ENCODE peak calls at places on chromosomes 16 and 17, in eight cellular contexts. One of them, this sample, is unnamed.

GRCh38 chr17:36921131-36921851 is 16.0 kb upstream of the LHX1 start:
- DNase-seq in GM12892: no peak
- DNase-seq in DMS153: no peak
- DNase-seq in fibroblast of the conjunctiva: no peak
- DNase-seq in iris pigment epithelial cell: peak; percentile 83
- DNase-seq in tibial artery: no peak
- DNase-seq in CD4-positive, CD25-positive, alpha-beta regulatory T cell: peak; percentile 63
- DNase-seq in stimulated activated CD4-positive, alpha-beta T cell treated with anti-CD3 and anti-CD28 coated beads, TNF-alpha, amount 100 ng/mL, for 48 hours: peak; percentile 61
- DNase-seq in this sample: no peak

GRCh38 chr17:57562231-57562630 is 182.9 kb downstream of the CCDC182 start:
- DNase-seq in GM12892: no peak
- DNase-seq in DMS153: no peak
- DNase-seq in fibroblast of the conjunctiva: no peak
- DNase-seq in iris pigment epithelial cell: no peak
- DNase-seq in tibial artery: no peak
- DNase-seq in CD4-positive, CD25-positive, alpha-beta regulatory T cell: no peak
- DNase-seq in stimulated activated CD4-positive, alpha-beta T cell treated with anti-CD3 and anti-CD28 coated beads, TNF-alpha, amount 100 ng/mL, for 48 hours: no peak
- DNase-seq in this sample: no peak

GRCh38 chr16:88534731-88535141 is 35.5 kb upstream of the ZC3H18 start:
- DNase-seq in GM12892: peak; percentile 65
- DNase-seq in DMS153: no peak
- DNase-seq in fibroblast of the conjunctiva: peak; percentile 28
- DNase-seq in iris pigment epithelial cell: peak; percentile 67
- DNase-seq in tibial artery: no peak
- DNase-seq in CD4-positive, CD25-positive, alpha-beta regulatory T cell: peak; percentile 53
- DNase-seq in stimulated activated CD4-positive, alpha-beta T cell treated with anti-CD3 and anti-CD28 coated beads, TNF-alpha, amount 100 ng/mL, for 48 hours: peak; percentile 34
- DNase-seq in this sample: no peak

GRCh38 chr17:55601874-55602364 is 90.7 kb upstream of the SMIM36 start:
- DNase-seq in GM12892: no peak
- DNase-seq in DMS153: no peak
- DNase-seq in fibroblast of the conjunctiva: peak; percentile 43
- DNase-seq in iris pigment epithelial cell: peak; percentile 81
- DNase-seq in tibial artery: no peak
- DNase-seq in CD4-positive, CD25-positive, alpha-beta regulatory T cell: peak; percentile 42
- DNase-seq in stimulated activated CD4-positive, alpha-beta T cell treated with anti-CD3 and anti-CD28 coated beads, TNF-alpha, amount 100 ng/mL, for 48 hours: no peak
- DNase-seq in this sample: no peak

GRCh38 chr17:65749479-65749878 is 188.0 kb upstream of the AXIN2 start:
- DNase-seq in GM12892: no peak
- DNase-seq in DMS153: no peak
- DNase-seq in fibroblast of the conjunctiva: no peak
- DNase-seq in iris pigment epithelial cell: peak; percentile 67
- DNase-seq in tibial artery: no peak
- DNase-seq in CD4-positive, CD25-positive, alpha-beta regulatory T cell: no peak
- DNase-seq in stimulated activated CD4-positive, alpha-beta T cell treated with anti-CD3 and anti-CD28 coated beads, TNF-alpha, amount 100 ng/mL, for 48 hours: no peak
- DNase-seq in this sample: no peak

GRCh38 chr16:85196976-85197375 is 84.7 kb upstream of the CIBAR2 start:
- DNase-seq in GM12892: no peak
- DNase-seq in DMS153: no peak
- DNase-seq in fibroblast of the conjunctiva: no peak
- DNase-seq in iris pigment epithelial cell: no peak
- DNase-seq in tibial artery: no peak
- DNase-seq in CD4-positive, CD25-positive, alpha-beta regulatory T cell: no peak
- DNase-seq in stimulated activated CD4-positive, alpha-beta T cell treated with anti-CD3 and anti-CD28 coated beads, TNF-alpha, amount 100 ng/mL, for 48 hours: no peak
- DNase-seq in this sample: no peak

GRCh38 chr17:82076018-82076784 is 10.6 kb upstream of the DUS1L start:
- DNase-seq in GM12892: no peak
- DNase-seq in DMS153: no peak
- DNase-seq in fibroblast of the conjunctiva: no peak
- DNase-seq in iris pigment epithelial cell: no peak
- DNase-seq in tibial artery: no peak
- DNase-seq in CD4-positive, CD25-positive, alpha-beta regulatory T cell: no peak
- DNase-seq in stimulated activated CD4-positive, alpha-beta T cell treated with anti-CD3 and anti-CD28 coated beads, TNF-alpha, amount 100 ng/mL, for 48 hours: no peak
- DNase-seq in this sample: no peak

GRCh38 chr17:51391992-51392654 is 131.8 kb downstream of the UTP18 start:
- DNase-seq in GM12892: no peak
- DNase-seq in DMS153: no peak
- DNase-seq in fibroblast of the conjunctiva: no peak
- DNase-seq in iris pigment epithelial cell: no peak
- DNase-seq in tibial artery: no peak
- DNase-seq in CD4-positive, CD25-positive, alpha-beta regulatory T cell: no peak
- DNase-seq in stimulated activated CD4-positive, alpha-beta T cell treated with anti-CD3 and anti-CD28 coated beads, TNF-alpha, amount 100 ng/mL, for 48 hours: no peak
- DNase-seq in this sample: no peak

GRCh38 chr17:31695456-31696090 is 163.5 kb downstream of the COPRS start:
- DNase-seq in GM12892: no peak
- DNase-seq in DMS153: no peak
- DNase-seq in fibroblast of the conjunctiva: no peak
- DNase-seq in iris pigment epithelial cell: peak; percentile 47
- DNase-seq in tibial artery: no peak
- DNase-seq in CD4-positive, CD25-positive, alpha-beta regulatory T cell: no peak
- DNase-seq in stimulated activated CD4-positive, alpha-beta T cell treated with anti-CD3 and anti-CD28 coated beads, TNF-alpha, amount 100 ng/mL, for 48 hours: no peak
- DNase-seq in this sample: no peak

GRCh38 chr17:49315551-49315951 is 46.5 kb downstream of the ZNF652 start:
- DNase-seq in GM12892: peak; percentile 45
- DNase-seq in DMS153: peak; percentile 63
- DNase-seq in fibroblast of the conjunctiva: peak; percentile 85
- DNase-seq in iris pigment epithelial cell: peak; percentile 88
- DNase-seq in tibial artery: peak; percentile 81
- DNase-seq in CD4-positive, CD25-positive, alpha-beta regulatory T cell: peak; percentile 87
- DNase-seq in stimulated activated CD4-positive, alpha-beta T cell treated with anti-CD3 and anti-CD28 coated beads, TNF-alpha, amount 100 ng/mL, for 48 hours: peak; percentile 68
- DNase-seq in this sample: peak; percentile 52

This sample was measured in GM12891.